ENCODE peak calls at places on chromosomes 13 and 19, in ten cellular contexts. E, R, V, Q, X, I, F, K, A and Y are unnamed samples.

GRCh38 chr19:12090807-12091206 is 26.3 kb downstream of the ZNF844 start:
- DNase-seq in K (no peak), R (peak), A (peak), V (peak), I (peak), E (peak), Q (peak), F (no peak), X (peak), Y (peak)

GRCh38 chr19:57558525-57558924 is 1.1 kb downstream of the ZNF550 start:
- DNase-seq in V (no peak), E (no peak), K (no peak), R (no peak), Q (peak), A (peak), X (peak), I (no peak), F (no peak), Y (no peak)

GRCh38 chr13:49935171-49936084 is 712 bp downstream of the SPRYD7 start:
- DNase-seq in Q (peak), X (peak), I (peak), F (no peak), V (peak), E (peak), R (no peak), K (peak), A (peak), Y (peak)

GRCh38 chr13:51346397-51346796 is 6.9 kb downstream of the SERPINE3 start:
- DNase-seq in A (no peak), Q (no peak), X (no peak), I (no peak), V (no peak), E (no peak), K (no peak), F (no peak), R (no peak), Y (no peak)

GRCh38 chr19:3538965-3539742 is at the start of gene TEKTIP1:
- DNase-seq in E (no peak), R (no peak), I (no peak), X (no peak), V (no peak), A (no peak), Q (no peak), K (no peak), F (no peak), Y (no peak)

GRCh38 chr13:111414341-111414740 is 93.9 kb downstream of the TEX29 start:
- DNase-seq in E (no peak), V (no peak), K (no peak), I (no peak), X (no peak), Q (no peak), A (no peak), R (no peak), F (no peak), Y (no peak)

GRCh38 chr19:4452230-4452990 is 5.2 kb downstream of the UBXN6 start:
- DNase-seq in X (no peak), A (no peak), K (no peak), E (no peak), V (no peak), F (no peak), I (no peak), Q (no peak), R (no peak), Y (no peak)

GRCh38 chr13:40983269-40983668 is 35.8 kb downstream of the ELF1 start:
- DNase-seq in X (no peak), E (no peak), F (no peak), V (no peak), I (no peak), K (peak), R (no peak), A (no peak), Q (peak), Y (no peak)

GRCh38 chr13:110361365-110361911 is 54.4 kb downstream of the COL4A2 start:
- DNase-seq in E (peak), R (no peak), K (no peak), A (peak), I (no peak), V (peak), F (no peak), X (no peak), Q (no peak), Y (no peak)

GRCh38 chr19:12126707-12127106 is 13.4 kb downstream of the ZNF20 start:
- DNase-seq in R (no peak), F (no peak), E (no peak), I (peak), X (no peak), A (no peak), K (no peak), Q (peak), V (no peak), Y (no peak)

GRCh38 chr13:93450226-93450625 is 223.6 kb downstream of the GPC6 start:
- DNase-seq in V (no peak), F (no peak), Q (peak), E (no peak), X (peak), A (peak), R (no peak), I (no peak), K (peak), Y (no peak)

GRCh38 chr13:51729853-51730553 is 74.0 kb downstream of the DHRS12 start:
- DNase-seq in R (no peak), E (no peak), F (no peak), K (no peak), A (peak), Q (peak), X (peak), I (no peak), V (peak), Y (no peak)

GRCh38 chr13:24223341-24224231 is 63.1 kb downstream of the SPATA13 start:
- DNase-seq in A (no peak), Q (no peak), V (no peak), F (no peak), E (no peak), I (peak), R (no peak), K (no peak), X (no peak), Y (no peak)

GRCh38 chr13:50236898-50237318 is 221.7 kb downstream of the KCNRG start:
- DNase-seq in V (no peak), I (peak), E (no peak), X (no peak), A (no peak), F (no peak), R (no peak), K (no peak), Q (no peak), Y (no peak)

GRCh38 chr13:68808456-68808855 is 1299.2 kb upstream of the ATXN8OS start:
- DNase-seq in Q (no peak), I (no peak), X (no peak), K (no peak), R (no peak), F (no peak), E (no peak), A (no peak), V (no peak), Y (no peak)

GRCh38 chr19:13116282-13117175 is at the start of gene TRMT1:
- DNase-seq in R (peak), A (peak), E (peak), X (peak), Q (peak), F (peak), I (peak), V (peak), K (peak), Y (peak)

GRCh38 chr13:112330479-112331407 is 45.4 kb upstream of the SPACA7 start:
- DNase-seq in X (no peak), I (no peak), E (no peak), Q (no peak), A (no peak), V (no peak), F (no peak), K (no peak), R (no peak), Y (no peak)

GRCh38 chr19:18879579-18880373 is 16.2 kb downstream of the CERS1 start:
- DNase-seq in I (peak), E (no peak), V (no peak), Q (peak), K (no peak), F (no peak), R (peak), X (peak), A (no peak), Y (peak)

GRCh38 chr13:94706854-94707399 is 5.4 kb downstream of the SOX21 start:
- DNase-seq in Q (no peak), A (no peak), I (no peak), E (no peak), V (no peak), F (no peak), R (peak), X (no peak), K (no peak), Y (no peak)

GRCh38 chr13:77325371-77325941 is 1.4 kb downstream of the MYCBP2 start:
- DNase-seq in K (peak), R (no peak), F (no peak), I (peak), Q (peak), X (peak), A (no peak), V (no peak), E (no peak), Y (no peak)

GRCh38 chr13:99968521-99969367 is 2.8 kb downstream of the ZIC5 start:
- DNase-seq in A (no peak), V (no peak), I (no peak), X (no peak), R (no peak), E (no peak), K (no peak), F (no peak), Q (no peak), Y (no peak)

GRCh38 chr19:10964903-10965302 is 4.1 kb downstream of the SMARCA4 start:
- DNase-seq in R (no peak), X (no peak), V (no peak), Q (no peak), E (no peak), A (no peak), K (no peak), I (no peak), F (no peak), Y (no peak)

GRCh38 chr13:98397221-98397620 is 179.7 kb downstream of the STK24 start:
- DNase-seq in E (no peak), F (no peak), A (no peak), V (no peak), I (no peak), R (no peak), K (no peak), Q (no peak), X (no peak), Y (no peak)

GRCh38 chr13:96768524-96768923 is 225.8 kb downstream of the OXGR1 start:
- DNase-seq in Q (no peak), K (no peak), F (no peak), E (no peak), X (no peak), A (no peak), I (no peak), R (no peak), V (no peak), Y (no peak)

GRCh38 chr13:89514534-89515312 is 1832.8 kb upstream of the MIR17HG start:
- DNase-seq in E (no peak), A (no peak), I (no peak), K (peak), V (no peak), Q (peak), R (no peak), F (no peak), X (no peak), Y (peak)

GRCh38 chr13:96141032-96141431 is 51.1 kb downstream of the HS6ST3 start:
- DNase-seq in I (no peak), K (peak), R (no peak), A (peak), X (peak), F (no peak), Q (peak), V (no peak), E (no peak), Y (no peak)

GRCh38 chr19:35623327-35624010 is 5.4 kb upstream of the RBM42 start:
- DNase-seq in E (no peak), A (no peak), X (no peak), R (no peak), V (no peak), K (no peak), I (no peak), Q (no peak), F (no peak), Y (no peak)

GRCh38 chr13:25371158-25371557 is 616 bp upstream of the ATP8A2 start:
- DNase-seq in V (no peak), I (no peak), K (no peak), A (no peak), X (no peak), E (no peak), R (no peak), Q (no peak), F (no peak), Y (no peak)

GRCh38 chr13:20475927-20476691 is 49.5 kb downstream of the CRYL1 start:
- DNase-seq in E (no peak), X (no peak), A (no peak), K (no peak), V (no peak), I (peak), R (no peak), F (no peak), Q (no peak), Y (no peak)

GRCh38 chr13:51241720-51242119 is 19.5 kb downstream of the FAM124A start:
- DNase-seq in V (no peak), X (no peak), I (no peak), E (no peak), F (no peak), Q (no peak), A (peak), K (no peak), R (no peak), Y (no peak)